ENCODE peak calls at places on chromosomes 1 and 21, in six cellular contexts. Y, F, O, B, K and X are unnamed samples.

GRCh38 chr1:1171551-1172340 is 1.9 kb upstream of the TTLL10 start:
- DNase-seq in K (peak), Y (no peak), B (no peak), F (no peak), O (no peak), X (no peak)

GRCh38 chr1:221415626-221416025 is 326.3 kb downstream of the DUSP10 start:
- DNase-seq in Y (no peak), O (no peak), F (no peak), B (no peak), K (no peak), X (no peak)

GRCh38 chr1:202656057-202656456 is 54.2 kb downstream of the SYT2 start:
- DNase-seq in B (no peak), Y (no peak), F (no peak), K (peak), O (no peak), X (no peak)

GRCh38 chr1:248824701-248825100 is 1.0 kb downstream of the SH3BP5L start:
- DNase-seq in F (peak), K (no peak), B (no peak), Y (no peak), O (no peak), X (no peak)

GRCh38 chr21:43287974-43288755 is 119.4 kb downstream of the CRYAA start:
- DNase-seq in O (peak), Y (no peak), B (no peak), F (peak), K (no peak), X (no peak)

GRCh38 chr21:35579520-35580293 is 480.6 kb downstream of the SETD4 start:
- DNase-seq in O (no peak), B (no peak), Y (no peak), K (no peak), F (no peak), X (no peak)

GRCh38 chr1:93313026-93313425 is 32.7 kb upstream of the DR1 start:
- DNase-seq in O (no peak), Y (no peak), K (no peak), B (no peak), F (no peak), X (no peak)

GRCh38 chr1:149888160-149888998 is 11.0 kb upstream of the BOLA1 start:
- DNase-seq in O (peak), F (peak), K (peak), Y (peak), B (peak), X (peak)

GRCh38 chr1:34742667-34743270 is 12.1 kb upstream of the GJB5 start:
- DNase-seq in B (peak), O (peak), Y (peak), K (peak), F (peak), X (peak)

GRCh38 chr1:39901486-39902120 is at the start of gene MYCL:
- DNase-seq in B (peak), Y (peak), O (peak), K (peak), F (peak), X (peak)

GRCh38 chr1:47710075-47711071 is 272.5 kb downstream of the FOXD2 start:
- DNase-seq in B (peak), F (peak), O (peak), K (peak), Y (peak), X (peak)

GRCh38 chr1:17419626-17420328 is 19.7 kb downstream of the RCC2 start:
- DNase-seq in K (peak), O (peak), F (peak), B (peak), Y (peak), X (peak)

GRCh38 chr1:39737546-39738169 is 1.0 kb upstream of the PPIE start:
- DNase-seq in B (no peak), K (no peak), F (no peak), O (no peak), Y (no peak), X (no peak)

GRCh38 chr1:17273096-17273495 is 24.2 kb downstream of the PADI3 start:
- DNase-seq in B (no peak), F (no peak), Y (no peak), K (no peak), O (peak), X (no peak)

GRCh38 chr1:227758366-227758765 is 23.1 kb downstream of the SNAP47 start:
- DNase-seq in F (no peak), O (no peak), K (no peak), Y (no peak), B (no peak), X (no peak)

GRCh38 chr1:17909634-17910033 is 154.5 kb downstream of the ACTL8 start:
- DNase-seq in O (peak), Y (no peak), F (no peak), B (no peak), K (peak), X (no peak)

GRCh38 chr21:14766241-14766640 is 220.1 kb upstream of the SAMSN1 start:
- DNase-seq in F (no peak), Y (no peak), K (peak), B (no peak), O (peak), X (no peak)

GRCh38 chr1:222653178-222653827 is 35.4 kb downstream of the MIA3 start:
- DNase-seq in O (no peak), B (peak), Y (no peak), K (no peak), F (no peak), X (no peak)

GRCh38 chr21:45540601-45540970 is 1.7 kb downstream of the SLC19A1 start:
- DNase-seq in K (no peak), Y (no peak), B (no peak), O (no peak), F (peak), X (no peak)

GRCh38 chr1:103788377-103788776 is 38.7 kb downstream of the AMY1C start:
- DNase-seq in F (no peak), K (no peak), B (no peak), Y (no peak), O (peak), X (no peak)

GRCh38 chr1:112165375-112165774 is 175.9 kb upstream of the KCND3 start:
- DNase-seq in Y (no peak), F (no peak), B (no peak), O (no peak), K (no peak), X (no peak)

GRCh38 chr21:42830456-42831455 is 48.6 kb downstream of the WDR4 start:
- DNase-seq in B (no peak), Y (no peak), K (no peak), O (peak), F (no peak), X (no peak)

GRCh38 chr1:45009956-45010854 is 919 bp downstream of the HECTD3 start:
- DNase-seq in O (peak), B (peak), F (peak), Y (no peak), K (no peak), X (no peak)

GRCh38 chr1:153678519-153679336 is at the start of gene NPR1:
- DNase-seq in F (peak), Y (peak), O (no peak), B (peak), K (peak), X (peak)

GRCh38 chr1:41626616-41627375 is 142.3 kb upstream of the EDN2 start:
- DNase-seq in K (peak), F (no peak), Y (no peak), O (no peak), B (no peak), X (no peak)

GRCh38 chr1:227944066-227944930 is 3.4 kb downstream of the WNT9A start:
- DNase-seq in F (peak), K (no peak), Y (no peak), B (peak), O (no peak), X (no peak)

GRCh38 chr1:20507564-20508410 is at the start of gene MUL1:
- DNase-seq in Y (peak), K (peak), F (peak), O (peak), B (peak), X (peak)

GRCh38 chr1:20507248-20507563 is 745 bp downstream of the MUL1 start:
- DNase-seq in Y (no peak), F (no peak), K (no peak), B (no peak), O (peak), X (no peak)

GRCh38 chr1:20511518-20512428 is 3.8 kb upstream of the MUL1 start:
- DNase-seq in O (no peak), K (no peak), F (no peak), Y (no peak), B (no peak), X (no peak)

GRCh38 chr1:20505488-20505887 is 2.5 kb downstream of the MUL1 start:
- DNase-seq in Y (no peak), F (no peak), O (no peak), K (no peak), B (no peak), X (no peak)

GRCh38 chr1:20508411-20508771 is 440 bp upstream of the MUL1 start:
- DNase-seq in Y (no peak), K (no peak), O (no peak), B (no peak), F (no peak), X (no peak)
- H3K27ac ChIP-seq in Y (peak), K (no peak), O (no peak), B (peak), F (no peak), X (peak)

DNA sequence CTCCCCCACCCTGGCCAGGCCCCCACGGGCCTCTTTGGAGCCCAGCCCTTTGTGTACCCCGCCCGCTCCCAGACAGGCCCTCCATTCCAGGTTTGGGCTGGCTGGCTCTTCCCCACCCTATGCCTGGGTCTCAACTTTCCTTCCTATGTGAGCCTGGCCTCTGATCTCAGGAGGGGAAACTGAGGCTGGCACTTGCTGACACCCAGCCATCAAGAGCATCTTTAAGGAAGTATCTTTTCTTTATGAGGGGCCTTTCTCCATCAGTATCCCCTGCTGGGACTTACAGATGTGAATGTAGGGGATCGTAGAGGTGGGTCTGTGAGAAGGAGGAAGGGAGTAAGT is 5.6 kb downstream of the NECTIN4 start:
- DNase-seq in F (no peak), Y (no peak), O (no peak), B (no peak), K (no peak), X (no peak)
- H3K27ac ChIP-seq in F (no peak), Y (no peak), O (no peak), B (peak), K (no peak), X (peak)

GRCh38 chr1:210233495-210234253 is 1.1 kb downstream of the SERTAD4 start:
- DNase-seq in B (peak), Y (peak), O (no peak), K (peak), F (peak), X (peak)
- H3K27ac ChIP-seq in B (peak), Y (peak), O (no peak), K (no peak), F (peak), X (peak)

DNA sequence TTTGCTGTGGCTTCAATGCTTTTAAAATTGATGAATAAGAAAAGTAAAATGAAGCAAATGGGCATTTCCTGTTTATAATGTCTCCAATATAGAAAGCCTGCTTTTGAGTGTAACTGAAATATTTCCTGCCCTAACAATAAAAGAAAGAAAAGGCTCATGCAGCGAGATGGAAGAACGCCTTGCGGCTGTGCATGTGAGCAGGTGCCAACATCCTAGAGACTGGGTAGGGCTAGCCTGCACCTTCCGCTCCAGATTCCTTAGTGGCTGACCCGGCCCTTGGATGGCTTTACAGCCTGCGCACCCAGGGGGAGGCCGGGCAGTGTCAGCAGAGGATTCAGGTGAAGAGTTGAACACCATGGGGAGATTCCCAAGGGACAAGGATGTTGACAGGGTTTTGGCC is 21.8 kb downstream of the CNIH3 start:
- DNase-seq in F (no peak), B (no peak), Y (no peak), O (no peak), K (no peak), X (no peak)
- H3K27ac ChIP-seq in F (no peak), B (no peak), Y (no peak), O (no peak), K (no peak), X (no peak)